ENCODE peak calls at places on chromosomes 5 and 9, in nine cellular contexts. Q, S, M, V, J, P, N, F and A are unnamed samples.

GRCh38 chr5:174177976-174178600 is 132.6 kb downstream of the NSG2 start:
- DNase-seq in F (no peak), S (no peak), Q (no peak), J (no peak), V (no peak), N (no peak), M (no peak), P (no peak), A (no peak)

GRCh38 chr5:25006734-25007133 is 362.0 kb upstream of the CDH10 start:
- DNase-seq in P (no peak), J (no peak), S (peak), Q (no peak), F (no peak), V (peak), N (peak), M (no peak), A (no peak)

GRCh38 chr5:32753051-32753450 is 41.9 kb downstream of the NPR3 start:
- DNase-seq in Q (no peak), N (no peak), P (no peak), S (no peak), J (no peak), F (no peak), M (no peak), V (no peak), A (no peak)

GRCh38 chr5:143341807-143342570 is 61.5 kb downstream of the NR3C1 start:
- DNase-seq in J (no peak), P (no peak), S (no peak), N (peak), Q (no peak), F (peak), M (peak), V (peak), A (no peak)

GRCh38 chr5:36491860-36492259 is 114.5 kb upstream of the SLC1A3 start:
- DNase-seq in N (no peak), Q (no peak), J (no peak), V (no peak), S (no peak), F (no peak), P (no peak), M (no peak), A (no peak)

GRCh38 chr5:122053181-122054109 is 24.6 kb downstream of the LOX start:
- DNase-seq in M (no peak), J (no peak), Q (no peak), V (no peak), F (no peak), S (no peak), N (no peak), P (no peak), A (no peak)

GRCh38 chr9:69554945-69555344 is 117.2 kb downstream of the APBA1 start:
- DNase-seq in Q (no peak), N (peak), P (no peak), S (peak), F (no peak), J (no peak), V (no peak), M (peak), A (no peak)

GRCh38 chr5:177598477-177598876 is 1.5 kb upstream of the B4GALT7 start:
- DNase-seq in M (no peak), J (no peak), F (no peak), P (no peak), S (no peak), Q (peak), N (no peak), V (no peak), A (no peak)

GRCh38 chr9:134326754-134327526 is 685 bp downstream of the RXRA start:
- DNase-seq in V (peak), S (no peak), M (no peak), F (no peak), N (peak), J (no peak), P (peak), Q (no peak), A (peak)

GRCh38 chr5:139210585-139210984 is 12.4 kb upstream of the SIL1 start:
- DNase-seq in S (no peak), M (no peak), F (no peak), J (no peak), Q (no peak), V (no peak), N (no peak), P (no peak), A (no peak)

GRCh38 chr5:168528521-168529360 is at the start of gene FBLL1:
- DNase-seq in S (no peak), M (peak), V (peak), P (peak), F (no peak), N (peak), Q (no peak), J (no peak), A (no peak)

GRCh38 chr9:108108802-108109448 is 619.4 kb upstream of the KLF4 start:
- DNase-seq in J (no peak), V (no peak), P (no peak), F (no peak), Q (no peak), S (no peak), N (no peak), M (no peak), A (no peak)

GRCh38 chr5:172753101-172753500 is 17.9 kb downstream of the DUSP1 start:
- DNase-seq in P (no peak), N (no peak), M (no peak), J (no peak), Q (no peak), F (no peak), V (no peak), S (no peak), A (no peak)

GRCh38 chr5:74167206-74167929 is 473.2 kb downstream of the ENC1 start:
- DNase-seq in V (no peak), N (peak), J (no peak), F (no peak), Q (no peak), M (peak), S (no peak), P (no peak), A (no peak)

GRCh38 chr5:152288499-152288898 is 116.6 kb downstream of the NMUR2 start:
- DNase-seq in F (no peak), Q (no peak), M (no peak), J (no peak), S (no peak), V (no peak), N (no peak), P (no peak), A (no peak)

DNA sequence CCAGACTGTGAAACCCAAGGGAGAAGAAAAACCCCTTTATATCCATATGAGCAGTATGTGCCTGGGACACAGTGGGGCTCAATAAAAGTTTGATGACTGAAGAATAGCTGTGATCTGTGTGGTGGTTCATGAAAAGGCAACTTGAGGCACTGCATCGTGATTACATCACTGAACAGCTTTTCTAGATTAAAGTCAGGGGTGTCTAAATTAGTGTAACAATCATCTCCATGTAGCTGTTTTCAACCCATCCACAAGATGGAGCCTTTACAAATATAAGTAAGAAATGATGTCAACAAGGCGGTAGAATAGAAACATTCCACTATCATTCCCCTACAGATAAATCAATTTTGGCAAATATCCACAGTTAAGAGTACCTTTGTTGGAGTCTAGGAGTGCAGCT is 55.5 kb downstream of the PRRC1 start:
- DNase-seq in F (no peak), Q (no peak), P (peak), M (no peak), N (no peak), V (peak), S (no peak), J (no peak), A (no peak)
- TF ChIP-seq CTCF in F (peak), Q (no peak), P (no peak), M (peak), N (peak), V (peak), S (peak), J (no peak), A (no peak)

DNA sequence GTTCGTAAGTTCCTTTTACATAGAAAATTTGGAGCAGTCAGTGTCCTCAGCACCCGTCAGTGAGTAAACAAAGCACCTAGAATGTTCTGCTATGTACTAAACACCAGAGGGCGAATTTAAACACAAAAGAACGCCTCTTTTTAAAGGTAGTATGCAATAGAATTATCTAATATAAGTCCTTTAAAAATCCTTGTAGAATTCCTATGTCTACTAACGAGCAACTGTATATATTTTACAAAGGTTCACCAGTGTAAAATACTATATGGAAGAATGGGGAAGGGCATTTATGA is 499 bp upstream of the TMEM232 start:
- DNase-seq in P (no peak), N (no peak), J (no peak), Q (no peak), S (no peak), M (no peak), V (no peak), F (no peak), A (no peak)
- TF ChIP-seq CTCF in P (no peak), N (peak), J (peak), Q (no peak), S (peak), M (peak), V (no peak), F (no peak), A (peak)

DNA sequence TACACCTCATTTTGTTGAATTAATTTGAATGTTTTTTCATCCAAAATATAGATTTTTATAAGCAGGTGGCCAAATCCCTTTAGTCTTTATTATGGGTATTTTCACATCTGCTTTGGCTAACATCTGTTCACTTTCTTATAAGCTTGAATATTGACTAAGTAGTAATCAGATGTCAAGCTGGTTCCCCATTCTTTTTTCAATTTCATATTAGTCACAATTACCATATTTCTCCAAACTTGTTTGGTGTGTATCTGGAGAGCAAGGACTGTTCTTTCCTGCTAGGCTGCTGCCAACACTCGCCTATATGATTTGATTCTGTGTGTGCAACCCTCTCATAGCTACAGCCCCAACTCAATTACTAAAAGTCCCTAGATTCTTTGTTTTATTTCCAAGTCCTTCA is 608.5 kb downstream of the PSAT1 start:
- DNase-seq in J (no peak), N (no peak), Q (no peak), S (no peak), V (no peak), F (no peak), M (no peak), P (no peak), A (no peak)
- TF ChIP-seq CTCF in J (no peak), N (no peak), Q (no peak), S (no peak), V (no peak), F (no peak), M (no peak), P (no peak), A (no peak)

GRCh38 chr9:121609845-121610637 is 41.4 kb upstream of the DAB2IP start:
- DNase-seq in P (no peak), N (peak), J (no peak), V (no peak), Q (no peak), M (peak), F (peak), S (peak), A (no peak)
- TF ChIP-seq CTCF in P (no peak), N (no peak), J (no peak), V (no peak), Q (no peak), M (no peak), F (peak), S (peak), A (no peak)